ENCODE peak calls at places on chromosomes 6 and 20, in nine cellular contexts. V is mesenchymal stem cell; J is OCI-LY7; I is A172; R is stimulated activated CD4-positive, alpha-beta T cell treated with anti-CD3 and anti-CD28 coated beads, TNF-alpha, amount 100 ng/mL, for 1 hour; O is HepG2; U is AML-193; N is cardiac muscle cell; M is NCI-H1092 treated with DMSO at 0.1 percent for 48 hours. W is an unnamed sample.

GRCh38 chr6:32244270-32244669 is 20.4 kb upstream of the NOTCH4 start:
- DNase-seq in M (no peak), J (no peak), R (no peak), O (no peak), V (no peak), U (no peak), I (no peak), N (no peak), W (no peak)

GRCh38 chr6:111748247-111748647 is 125.0 kb downstream of the FYN start:
- DNase-seq in I (no peak), O (no peak), M (no peak), R (no peak), V (no peak), J (peak), N (no peak), U (no peak), W (no peak)

GRCh38 chr6:99814230-99814928 is 179.6 kb downstream of the MCHR2 start:
- DNase-seq in V (no peak), I (no peak), J (no peak), O (peak), N (no peak), R (no peak), U (no peak), M (no peak), W (no peak)

GRCh38 chr6:150684715-150685459 is 85.2 kb downstream of the PLEKHG1 start:
- DNase-seq in R (no peak), O (no peak), I (no peak), N (no peak), V (no peak), J (no peak), U (no peak), M (no peak), W (no peak)

GRCh38 chr6:35411066-35411465 is 41.1 kb upstream of the FANCE start:
- DNase-seq in M (no peak), V (no peak), O (no peak), U (no peak), R (no peak), J (peak), I (no peak), N (no peak), W (no peak)

GRCh38 chr6:2796884-2797283 is 31.7 kb downstream of the WRNIP1 start:
- DNase-seq in N (no peak), I (no peak), R (no peak), M (no peak), J (no peak), V (no peak), U (peak), O (no peak), W (no peak)

GRCh38 chr6:143136647-143137046 is 76.0 kb downstream of the AIG1 start:
- DNase-seq in U (no peak), I (no peak), O (no peak), J (no peak), V (no peak), R (no peak), M (no peak), N (no peak), W (no peak)

GRCh38 chr6:134063121-134063965 is 10.9 kb upstream of the SLC2A12 start:
- DNase-seq in U (no peak), M (peak), J (no peak), R (no peak), O (peak), V (no peak), N (peak), I (no peak), W (no peak)

GRCh38 chr6:2004888-2005287 is 240.5 kb downstream of the GMDS start:
- DNase-seq in J (no peak), O (no peak), U (no peak), N (no peak), I (no peak), R (no peak), M (no peak), V (no peak), W (no peak)

GRCh38 chr20:46568570-46569129 is 18.2 kb upstream of the OCSTAMP start:
- DNase-seq in R (no peak), V (peak), O (peak), J (no peak), N (peak), M (peak), U (no peak), I (peak), W (no peak)

GRCh38 chr20:31606928-31607639 is 2.0 kb downstream of the ID1 start:
- DNase-seq in R (no peak), U (no peak), I (peak), J (no peak), V (peak), O (peak), M (peak), N (peak), W (no peak)

GRCh38 chr6:9532621-9533557 is 882.0 kb downstream of the TFAP2A start:
- DNase-seq in U (no peak), R (no peak), M (no peak), N (no peak), J (no peak), O (no peak), I (peak), V (no peak), W (no peak)

GRCh38 chr20:31908016-31908415 is 37.6 kb downstream of the TTLL9 start:
- DNase-seq in V (no peak), M (no peak), J (no peak), R (no peak), O (no peak), I (no peak), N (no peak), U (no peak), W (no peak)

GRCh38 chr6:143967861-143968498 is 40.1 kb downstream of the PLAGL1 start:
- DNase-seq in V (no peak), J (no peak), O (no peak), I (no peak), N (no peak), R (no peak), U (peak), M (no peak), W (peak)

GRCh38 chr6:11538049-11538798 is 675 bp downstream of the TMEM170B start:
- DNase-seq in J (peak), I (peak), O (no peak), M (peak), U (peak), N (peak), R (peak), V (peak), W (peak)

GRCh38 chr6:113103618-113104390 is 753.3 kb upstream of the MARCKS start:
- DNase-seq in O (no peak), V (peak), J (no peak), R (no peak), M (no peak), I (peak), N (no peak), U (no peak), W (peak)

GRCh38 chr20:1491891-1492642 is 847 bp upstream of the SIRPB2 start:
- DNase-seq in R (no peak), I (no peak), N (no peak), O (no peak), J (no peak), U (peak), V (no peak), M (no peak), W (no peak)

GRCh38 chr20:6616421-6616820 is 151.1 kb upstream of the BMP2 start:
- DNase-seq in V (no peak), N (no peak), O (no peak), M (no peak), I (no peak), R (no peak), J (no peak), U (no peak), W (no peak)

GRCh38 chr20:52945268-52945667 is 26.9 kb upstream of the TSHZ2 start:
- DNase-seq in M (no peak), I (no peak), V (no peak), U (no peak), J (no peak), N (no peak), R (no peak), O (no peak), W (no peak)

GRCh38 chr6:123838612-123839279 is 35.1 kb downstream of the NKAIN2 start:
- DNase-seq in V (no peak), I (no peak), M (peak), O (no peak), U (no peak), J (no peak), N (peak), R (no peak), W (no peak)

GRCh38 chr6:37858363-37858762 is 38.8 kb downstream of the ZFAND3 start:
- DNase-seq in O (no peak), M (no peak), R (no peak), V (no peak), I (no peak), U (no peak), N (no peak), J (no peak), W (no peak)

GRCh38 chr20:20199338-20200160 is 147.2 kb downstream of the CFAP61 start:
- DNase-seq in I (peak), N (no peak), U (no peak), R (no peak), M (peak), V (no peak), J (no peak), O (no peak), W (no peak)

GRCh38 chr6:113442040-113442439 is 415.1 kb upstream of the MARCKS start:
- DNase-seq in R (no peak), M (peak), V (no peak), J (no peak), N (no peak), O (no peak), U (no peak), I (no peak), W (no peak)

GRCh38 chr20:60497298-60497697 is 539.1 kb downstream of the CDH26 start:
- DNase-seq in M (no peak), U (no peak), N (no peak), R (no peak), O (no peak), I (no peak), J (no peak), V (no peak), W (no peak)

GRCh38 chr6:165835410-165835851 is 172.4 kb upstream of the PDE10A start:
- DNase-seq in I (no peak), J (no peak), U (no peak), M (peak), O (no peak), R (no peak), N (no peak), V (no peak), W (no peak)

GRCh38 chr20:44956410-44956809 is 3.8 kb downstream of the TOMM34 start:
- DNase-seq in O (no peak), V (no peak), U (no peak), R (no peak), N (no peak), J (no peak), M (no peak), I (no peak), W (no peak)

GRCh38 chr6:155174576-155175174 is 89.1 kb upstream of the CLDN20 start:
- DNase-seq in N (peak), M (peak), V (peak), I (peak), U (peak), O (peak), J (peak), R (no peak), W (peak)

GRCh38 chr20:10157539-10157938 is 61.1 kb upstream of the SNAP25 start:
- DNase-seq in R (no peak), M (no peak), O (no peak), U (no peak), N (no peak), V (no peak), J (no peak), I (no peak), W (no peak)

GRCh38 chr6:100426241-100426640 is 38.5 kb downstream of the SIM1 start:
- DNase-seq in J (no peak), I (no peak), M (no peak), U (no peak), N (no peak), O (no peak), V (no peak), R (no peak), W (no peak)

GRCh38 chr6:37205189-37205996 is 35.4 kb downstream of the PIM1 start:
- DNase-seq in O (no peak), U (no peak), M (no peak), V (no peak), I (no peak), R (no peak), J (no peak), N (no peak), W (no peak)

GRCh38 chr6:34518669-34519365 is 37.3 kb downstream of the SPDEF start:
- DNase-seq in U (no peak), R (no peak), V (no peak), O (no peak), N (no peak), M (no peak), I (no peak), J (no peak), W (no peak)

GRCh38 chr6:112296122-112296521 is 41.8 kb upstream of the LAMA4 start:
- DNase-seq in M (no peak), R (no peak), N (peak), I (peak), J (peak), U (peak), O (peak), V (peak), W (peak)

GRCh38 chr20:20663841-20664240 is 48.6 kb downstream of the RALGAPA2 start:
- DNase-seq in I (no peak), O (no peak), M (no peak), V (no peak), N (no peak), R (no peak), J (no peak), U (no peak), W (no peak)